ENCODE peak calls at places on chromosomes 11 and 22, in eight cellular contexts. J is posterior cingulate gyrus; Q is AG08395; T is Calu3; Z is effector memory CD4-positive, alpha-beta T cell; A is hippocampal formation; S is midbrain; W is activated T-helper 9 cell treated with anti-CD3 and anti-CD28 coated beads, Interleukin-2, amount 50 U/mL, for 16 hours. X is an unnamed sample.

GRCh38 chr22:24011735-24012068 is 598 bp downstream of the CABIN1 start:
- DNase-seq in J (no peak), Q (no peak), T (no peak), Z (no peak), A (no peak), S (no peak), W (no peak), X (no peak)

GRCh38 chr22:17368727-17369552 is at the start of gene CECR2:
- DNase-seq in J (no peak), Q (no peak), T (no peak), Z (no peak), A (peak), S (peak), W (no peak), X (no peak)

GRCh38 chr11:99383628-99384300 is 363.0 kb downstream of the CNTN5 start:
- DNase-seq in J (no peak), Q (no peak), T (no peak), Z (no peak), A (no peak), S (no peak), W (no peak), X (no peak)

GRCh38 chr11:1303196-1303821 is 6.1 kb downstream of the TOLLIP start:
- DNase-seq in J (no peak), Q (no peak), T (peak), Z (no peak), A (peak), S (peak), W (no peak), X (peak)

GRCh38 chr11:75453916-75454655 is 21.1 kb upstream of the KLHL35 start:
- DNase-seq in J (no peak), Q (peak), T (no peak), Z (no peak), A (no peak), S (no peak), W (no peak), X (no peak)

GRCh38 chr22:36743591-36744412 is 32.1 kb downstream of the IFT27 start:
- DNase-seq in J (no peak), Q (no peak), T (no peak), Z (no peak), A (no peak), S (no peak), W (no peak), X (no peak)

GRCh38 chr11:69938206-69938605 is 119.0 kb upstream of the FGF3 start:
- DNase-seq in J (no peak), Q (no peak), T (no peak), Z (no peak), A (no peak), S (no peak), W (no peak), X (no peak)

GRCh38 chr11:125091247-125091876 is 20.1 kb downstream of the TMEM218 start:
- DNase-seq in J (no peak), Q (peak), T (no peak), Z (no peak), A (peak), S (peak), W (no peak), X (no peak)

GRCh38 chr22:19823191-19823590 is 31.5 kb downstream of the GNB1L start:
- DNase-seq in J (no peak), Q (no peak), T (no peak), Z (no peak), A (no peak), S (no peak), W (no peak), X (peak)

GRCh38 chr22:30649430-30650007 is 13.9 kb downstream of the SLC35E4 start:
- DNase-seq in J (no peak), Q (peak), T (peak), Z (peak), A (no peak), S (no peak), W (peak), X (peak)

GRCh38 chr11:17930544-17931144 is 82.2 kb downstream of the SERGEF start:
- DNase-seq in J (no peak), Q (no peak), T (no peak), Z (no peak), A (no peak), S (no peak), W (no peak), X (no peak)

GRCh38 chr11:134754823-134755198 is 342.8 kb upstream of the B3GAT1 start:
- DNase-seq in J (no peak), Q (no peak), T (no peak), Z (no peak), A (no peak), S (no peak), W (no peak), X (no peak)

GRCh38 chr11:4087551-4087950 is 7.0 kb upstream of the RRM1 start:
- DNase-seq in J (no peak), Q (peak), T (no peak), Z (no peak), A (no peak), S (no peak), W (no peak), X (no peak)

GRCh38 chr11:121416909-121417567 is 35.1 kb upstream of the SORL1 start:
- DNase-seq in J (peak), Q (peak), T (peak), Z (peak), A (peak), S (peak), W (peak), X (peak)

GRCh38 chr11:576791-577610 is 731 bp downstream of the PHRF1 start:
- DNase-seq in J (no peak), Q (no peak), T (no peak), Z (no peak), A (no peak), S (no peak), W (no peak), X (no peak)

GRCh38 chr22:37331034-37331428 is 48.7 kb downstream of the CYTH4 start:
- DNase-seq in J (peak), Q (peak), T (peak), Z (no peak), A (no peak), S (no peak), W (no peak), X (no peak)

GRCh38 chr11:32068134-32068533 is 22.7 kb upstream of the RCN1 start:
- DNase-seq in J (no peak), Q (peak), T (no peak), Z (no peak), A (no peak), S (no peak), W (no peak), X (no peak)

GRCh38 chr22:19868333-19868732 is 13.7 kb upstream of the GNB1L start:
- DNase-seq in J (no peak), Q (no peak), T (no peak), Z (no peak), A (no peak), S (no peak), W (no peak), X (no peak)

GRCh38 chr11:83008581-83008923 is 63.1 kb downstream of the RAB30 start:
- DNase-seq in J (no peak), Q (peak), T (no peak), Z (no peak), A (no peak), S (no peak), W (no peak), X (no peak)

X was measured in stomach.